ENCODE peak calls at places on chromosomes 7 and 10, in ten cellular contexts. One of them, this sample, is unnamed.
A peak's percentile ranks its signal among the peaks of the same experiment; 100 is the strongest.

GRCh38 chr10:112383325-112383724 is 9.4 kb downstream of the ACSL5 start:
- DNase-seq in MM.1S: no peak
- DNase-seq in PC-3: peak; percentile 50
- DNase-seq in right lobe of liver: peak; percentile 36
- DNase-seq in neuronal stem cell: no peak
- DNase-seq in CD8-positive, alpha-beta memory T cell: no peak
- DNase-seq in trophoblast cell: peak; percentile 97
- DNase-seq in uterus: no peak
- DNase-seq in HCT116: peak; percentile 93
- DNase-seq in iPS DF 6.9: no peak
- DNase-seq in this sample: no peak

GRCh38 chr7:77439572-77439971 is 23.4 kb upstream of the GSAP start:
- DNase-seq in MM.1S: no peak
- DNase-seq in PC-3: peak; percentile 65
- DNase-seq in right lobe of liver: peak; percentile 48
- DNase-seq in neuronal stem cell: no peak
- DNase-seq in CD8-positive, alpha-beta memory T cell: no peak
- DNase-seq in trophoblast cell: peak; percentile 42
- DNase-seq in uterus: no peak
- DNase-seq in HCT116: no peak
- DNase-seq in iPS DF 6.9: no peak
- DNase-seq in this sample: no peak

GRCh38 chr7:137572071-137572784 is 228.7 kb upstream of the PTN start:
- DNase-seq in MM.1S: no peak
- DNase-seq in PC-3: no peak
- DNase-seq in right lobe of liver: no peak
- DNase-seq in neuronal stem cell: no peak
- DNase-seq in CD8-positive, alpha-beta memory T cell: no peak
- DNase-seq in trophoblast cell: no peak
- DNase-seq in uterus: no peak
- DNase-seq in HCT116: no peak
- DNase-seq in iPS DF 6.9: no peak
- DNase-seq in this sample: no peak

GRCh38 chr10:29409241-29410051 is 120.6 kb downstream of the LYZL1 start:
- DNase-seq in MM.1S: no peak
- DNase-seq in PC-3: peak; percentile 61
- DNase-seq in right lobe of liver: peak; percentile 81
- DNase-seq in neuronal stem cell: no peak
- DNase-seq in CD8-positive, alpha-beta memory T cell: peak; percentile 57
- DNase-seq in trophoblast cell: peak; percentile 70
- DNase-seq in uterus: peak; percentile 68
- DNase-seq in HCT116: peak; percentile 43
- DNase-seq in iPS DF 6.9: no peak
- DNase-seq in this sample: peak; percentile 82

GRCh38 chr10:91340613-91341362 is 69.4 kb upstream of the HECTD2 start:
- DNase-seq in MM.1S: no peak
- DNase-seq in PC-3: peak; percentile 67
- DNase-seq in right lobe of liver: no peak
- DNase-seq in neuronal stem cell: no peak
- DNase-seq in CD8-positive, alpha-beta memory T cell: no peak
- DNase-seq in trophoblast cell: no peak
- DNase-seq in uterus: no peak
- DNase-seq in HCT116: no peak
- DNase-seq in iPS DF 6.9: no peak
- DNase-seq in this sample: no peak

GRCh38 chr10:128078136-128078969 is 47.9 kb downstream of the MKI67 start:
- DNase-seq in MM.1S: peak; percentile 49
- DNase-seq in PC-3: peak; percentile 60
- DNase-seq in right lobe of liver: peak; percentile 47
- DNase-seq in neuronal stem cell: peak; percentile 27
- DNase-seq in CD8-positive, alpha-beta memory T cell: no peak
- DNase-seq in trophoblast cell: peak; percentile 50
- DNase-seq in uterus: no peak
- DNase-seq in HCT116: peak; percentile 28
- DNase-seq in iPS DF 6.9: no peak
- DNase-seq in this sample: no peak

GRCh38 chr7:70799841-70800405 is 332.0 kb upstream of the GALNT17 start:
- DNase-seq in MM.1S: no peak
- DNase-seq in PC-3: no peak
- DNase-seq in right lobe of liver: no peak
- DNase-seq in neuronal stem cell: no peak
- DNase-seq in CD8-positive, alpha-beta memory T cell: no peak
- DNase-seq in trophoblast cell: no peak
- DNase-seq in uterus: no peak
- DNase-seq in HCT116: no peak
- DNase-seq in iPS DF 6.9: no peak
- DNase-seq in this sample: no peak

GRCh38 chr7:31735991-31736982 is 49.3 kb downstream of the PPP1R17 start:
- DNase-seq in MM.1S: peak; percentile 21
- DNase-seq in PC-3: peak; percentile 79
- DNase-seq in right lobe of liver: peak; percentile 32
- DNase-seq in neuronal stem cell: peak; percentile 81
- DNase-seq in CD8-positive, alpha-beta memory T cell: no peak
- DNase-seq in trophoblast cell: peak; percentile 65
- DNase-seq in uterus: peak; percentile 34
- DNase-seq in HCT116: peak; percentile 35
- DNase-seq in iPS DF 6.9: peak; percentile 68
- DNase-seq in this sample: peak; percentile 49

GRCh38 chr7:2503056-2503941 is 16.3 kb upstream of the LFNG start:
- DNase-seq in MM.1S: no peak
- DNase-seq in PC-3: no peak
- DNase-seq in right lobe of liver: no peak
- DNase-seq in neuronal stem cell: no peak
- DNase-seq in CD8-positive, alpha-beta memory T cell: no peak
- DNase-seq in trophoblast cell: no peak
- DNase-seq in uterus: no peak
- DNase-seq in HCT116: no peak
- DNase-seq in iPS DF 6.9: no peak
- DNase-seq in this sample: no peak

GRCh38 chr10:98306501-98306900 is 38.5 kb upstream of the LOXL4 start:
- DNase-seq in MM.1S: no peak
- DNase-seq in PC-3: no peak
- DNase-seq in right lobe of liver: no peak
- DNase-seq in neuronal stem cell: no peak
- DNase-seq in CD8-positive, alpha-beta memory T cell: no peak
- DNase-seq in trophoblast cell: no peak
- DNase-seq in uterus: no peak
- DNase-seq in HCT116: no peak
- DNase-seq in iPS DF 6.9: no peak
- DNase-seq in this sample: no peak

GRCh38 chr10:119973261-119973660 is 80.7 kb downstream of the SEC23IP start:
- DNase-seq in MM.1S: peak; percentile 21
- DNase-seq in PC-3: peak; percentile 23
- DNase-seq in right lobe of liver: no peak
- DNase-seq in neuronal stem cell: no peak
- DNase-seq in CD8-positive, alpha-beta memory T cell: no peak
- DNase-seq in trophoblast cell: no peak
- DNase-seq in uterus: no peak
- DNase-seq in HCT116: peak; percentile 90
- DNase-seq in iPS DF 6.9: no peak
- DNase-seq in this sample: no peak

GRCh38 chr7:142104550-142105527 is 6.7 kb upstream of the MGAM2 start:
- DNase-seq in MM.1S: peak; percentile 9
- DNase-seq in PC-3: peak; percentile 69
- DNase-seq in right lobe of liver: no peak
- DNase-seq in neuronal stem cell: no peak
- DNase-seq in CD8-positive, alpha-beta memory T cell: no peak
- DNase-seq in trophoblast cell: peak; percentile 59
- DNase-seq in uterus: no peak
- DNase-seq in HCT116: peak; percentile 27
- DNase-seq in iPS DF 6.9: no peak
- DNase-seq in this sample: no peak

GRCh38 chr7:5282464-5283316 is at the start of gene SLC29A4:
- DNase-seq in MM.1S: no peak
- DNase-seq in PC-3: peak; percentile 19
- DNase-seq in right lobe of liver: peak; percentile 76
- DNase-seq in neuronal stem cell: no peak
- DNase-seq in CD8-positive, alpha-beta memory T cell: no peak
- DNase-seq in trophoblast cell: no peak
- DNase-seq in uterus: no peak
- DNase-seq in HCT116: peak; percentile 13
- DNase-seq in iPS DF 6.9: no peak
- DNase-seq in this sample: peak; percentile 25

GRCh38 chr10:112950714-112951348 is 784 bp downstream of the TCF7L2 start:
- DNase-seq in MM.1S: peak; percentile 18
- DNase-seq in PC-3: peak; percentile 34
- DNase-seq in right lobe of liver: peak; percentile 25
- DNase-seq in neuronal stem cell: no peak
- DNase-seq in CD8-positive, alpha-beta memory T cell: peak; percentile 54
- DNase-seq in trophoblast cell: peak; percentile 66
- DNase-seq in uterus: peak; percentile 43
- DNase-seq in HCT116: no peak
- DNase-seq in iPS DF 6.9: no peak
- DNase-seq in this sample: peak; percentile 36

GRCh38 chr10:22420787-22421517 is 75.7 kb downstream of the SPAG6 start:
- DNase-seq in MM.1S: peak; percentile 72
- DNase-seq in PC-3: peak; percentile 57
- DNase-seq in right lobe of liver: no peak
- DNase-seq in neuronal stem cell: no peak
- DNase-seq in CD8-positive, alpha-beta memory T cell: no peak
- DNase-seq in trophoblast cell: no peak
- DNase-seq in uterus: no peak
- DNase-seq in HCT116: no peak
- DNase-seq in iPS DF 6.9: no peak
- DNase-seq in this sample: no peak

GRCh38 chr10:60778978-60779668 is 845 bp downstream of the CDK1 start:
- DNase-seq in MM.1S: peak; percentile 29
- DNase-seq in PC-3: peak; percentile 33
- DNase-seq in right lobe of liver: no peak
- DNase-seq in neuronal stem cell: no peak
- DNase-seq in CD8-positive, alpha-beta memory T cell: no peak
- DNase-seq in trophoblast cell: no peak
- DNase-seq in uterus: no peak
- DNase-seq in HCT116: no peak
- DNase-seq in iPS DF 6.9: no peak
- DNase-seq in this sample: no peak

GRCh38 chr7:12456506-12456905 is 52.8 kb upstream of the VWDE start:
- DNase-seq in MM.1S: no peak
- DNase-seq in PC-3: peak; percentile 28
- DNase-seq in right lobe of liver: no peak
- DNase-seq in neuronal stem cell: no peak
- DNase-seq in CD8-positive, alpha-beta memory T cell: no peak
- DNase-seq in trophoblast cell: no peak
- DNase-seq in uterus: no peak
- DNase-seq in HCT116: no peak
- DNase-seq in iPS DF 6.9: no peak
- DNase-seq in this sample: no peak

GRCh38 chr7:28748934-28749584 is 209.1 kb downstream of the TRIL start:
- DNase-seq in MM.1S: no peak
- DNase-seq in PC-3: peak; percentile 86
- DNase-seq in right lobe of liver: no peak
- DNase-seq in neuronal stem cell: no peak
- DNase-seq in CD8-positive, alpha-beta memory T cell: no peak
- DNase-seq in trophoblast cell: peak; percentile 50
- DNase-seq in uterus: no peak
- DNase-seq in HCT116: peak; percentile 38
- DNase-seq in iPS DF 6.9: no peak
- DNase-seq in this sample: no peak

DNA sequence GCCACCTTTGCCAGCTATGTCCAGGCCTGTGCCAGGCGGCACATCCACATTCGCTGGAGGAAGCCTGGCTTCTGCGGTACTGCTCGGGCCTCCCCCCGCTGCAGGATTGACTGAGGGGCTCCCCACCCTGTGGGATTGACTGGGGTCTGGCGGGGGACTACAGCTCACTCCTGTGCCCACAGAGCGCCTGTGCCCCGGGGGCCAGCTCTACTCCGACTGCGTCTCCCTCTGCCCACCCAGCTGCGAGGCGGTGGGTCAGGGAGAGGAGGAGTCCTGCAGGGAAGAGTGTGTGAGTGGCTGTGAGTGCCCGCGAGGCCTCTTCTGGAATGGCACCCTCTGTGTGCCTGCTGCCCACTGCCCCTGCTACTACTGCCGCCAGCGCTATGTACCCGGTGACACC is 6.7 kb upstream of the ZNF467 start:
- DNase-seq in MM.1S: no peak
- DNase-seq in PC-3: no peak
- DNase-seq in right lobe of liver: no peak
- DNase-seq in neuronal stem cell: no peak
- DNase-seq in CD8-positive, alpha-beta memory T cell: no peak
- DNase-seq in trophoblast cell: no peak
- DNase-seq in uterus: no peak
- DNase-seq in HCT116: no peak
- DNase-seq in iPS DF 6.9: no peak
- DNase-seq in this sample: no peak
- H3K4me3 ChIP-seq in MM.1S: no peak overlapping the region
- H3K4me3 ChIP-seq in PC-3: no peak overlapping the region
- H3K4me3 ChIP-seq in right lobe of liver: no peak overlapping the region
- H3K4me3 ChIP-seq in neuronal stem cell: no peak overlapping the region
- H3K4me3 ChIP-seq in CD8-positive, alpha-beta memory T cell: no peak overlapping the region
- H3K4me3 ChIP-seq in trophoblast cell: no peak overlapping the region
- H3K4me3 ChIP-seq in uterus: no peak overlapping the region
- H3K4me3 ChIP-seq in HCT116: no peak overlapping the region
- H3K4me3 ChIP-seq in iPS DF 6.9: no peak overlapping the region
- H3K4me3 ChIP-seq in this sample: no peak overlapping the region

DNA sequence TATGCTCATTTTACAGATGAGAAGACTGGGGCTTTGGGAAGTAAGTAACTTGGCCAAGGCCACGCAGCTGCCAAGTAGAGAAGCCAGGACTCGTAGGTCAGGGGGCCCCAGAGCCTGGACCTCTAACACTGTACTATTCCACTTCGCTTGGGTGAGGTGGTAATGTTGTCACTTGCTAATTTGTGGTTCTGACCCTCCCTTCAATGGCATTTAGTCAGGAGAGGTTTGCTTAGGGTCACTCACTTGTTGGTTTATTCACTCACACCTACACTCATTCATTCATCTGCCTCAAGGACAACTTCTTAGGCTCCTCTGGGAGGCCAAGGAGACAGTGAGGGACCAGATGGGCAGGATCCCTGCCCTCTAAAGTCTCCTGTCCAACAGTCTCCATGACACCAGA is 21.3 kb downstream of the BTBD16 start:
- DNase-seq in MM.1S: no peak
- DNase-seq in PC-3: no peak
- DNase-seq in right lobe of liver: no peak
- DNase-seq in neuronal stem cell: no peak
- DNase-seq in CD8-positive, alpha-beta memory T cell: no peak
- DNase-seq in trophoblast cell: no peak
- DNase-seq in uterus: no peak
- DNase-seq in HCT116: no peak
- DNase-seq in iPS DF 6.9: no peak
- DNase-seq in this sample: no peak
- H3K4me1 ChIP-seq in MM.1S: no peaks in the 10 kb centered on the region
- H3K4me1 ChIP-seq in PC-3: peaks cover 28% of the 10 kb centered on the region
- H3K4me1 ChIP-seq in right lobe of liver: no peaks in the 10 kb centered on the region
- H3K4me1 ChIP-seq in neuronal stem cell: peaks cover 13% of the 10 kb centered on the region
- H3K4me1 ChIP-seq in CD8-positive, alpha-beta memory T cell: peaks cover 13% of the 10 kb centered on the region
- H3K4me1 ChIP-seq in trophoblast cell: peaks cover 13% of the 10 kb centered on the region
- H3K4me1 ChIP-seq in uterus: no peaks in the 10 kb centered on the region
- H3K4me1 ChIP-seq in HCT116: peaks cover under 1% of the 10 kb centered on the region
- H3K4me1 ChIP-seq in iPS DF 6.9: peaks cover 1% of the 10 kb centered on the region
- H3K4me1 ChIP-seq in this sample: peaks cover 19% of the 10 kb centered on the region

GRCh38 chr7:117112640-117113039 is 159.3 kb downstream of the ST7 start:
- DNase-seq in MM.1S: no peak
- DNase-seq in PC-3: no peak
- DNase-seq in right lobe of liver: no peak
- DNase-seq in neuronal stem cell: no peak
- DNase-seq in CD8-positive, alpha-beta memory T cell: no peak
- DNase-seq in trophoblast cell: no peak
- DNase-seq in uterus: no peak
- DNase-seq in HCT116: no peak
- DNase-seq in iPS DF 6.9: no peak
- DNase-seq in this sample: no peak
- H3K27ac ChIP-seq in MM.1S: no peak overlapping the region
- H3K27ac ChIP-seq in PC-3: no peak overlapping the region
- H3K27ac ChIP-seq in right lobe of liver: no peak overlapping the region
- H3K27ac ChIP-seq in neuronal stem cell: no peak overlapping the region
- H3K27ac ChIP-seq in CD8-positive, alpha-beta memory T cell: no peak overlapping the region
- H3K27ac ChIP-seq in trophoblast cell: no peak overlapping the region
- H3K27ac ChIP-seq in uterus: no peak overlapping the region
- H3K27ac ChIP-seq in HCT116: no peak overlapping the region
- H3K27ac ChIP-seq in iPS DF 6.9: no peak overlapping the region
- H3K27ac ChIP-seq in this sample: no peak overlapping the region

GRCh38 chr7:21898265-21898930 is 47.3 kb downstream of the CDCA7L start:
- DNase-seq in MM.1S: peak; percentile 63
- DNase-seq in PC-3: no peak
- DNase-seq in right lobe of liver: no peak
- DNase-seq in neuronal stem cell: no peak
- DNase-seq in CD8-positive, alpha-beta memory T cell: no peak
- DNase-seq in trophoblast cell: no peak
- DNase-seq in uterus: no peak
- DNase-seq in HCT116: no peak
- DNase-seq in iPS DF 6.9: no peak
- DNase-seq in this sample: no peak
- H3K4me3 ChIP-seq in MM.1S: peak overlapping the region; percentile 62
- H3K4me3 ChIP-seq in PC-3: no peak overlapping the region
- H3K4me3 ChIP-seq in right lobe of liver: no peak overlapping the region
- H3K4me3 ChIP-seq in neuronal stem cell: no peak overlapping the region
- H3K4me3 ChIP-seq in CD8-positive, alpha-beta memory T cell: peak overlapping the region; percentile 37
- H3K4me3 ChIP-seq in trophoblast cell: no peak overlapping the region
- H3K4me3 ChIP-seq in uterus: no peak overlapping the region
- H3K4me3 ChIP-seq in HCT116: no peak overlapping the region
- H3K4me3 ChIP-seq in iPS DF 6.9: no peak overlapping the region
- H3K4me3 ChIP-seq in this sample: peak overlapping the region; percentile 30

This sample was measured in heart right ventricle.